ENCODE peak calls at places on chromosome 9, in five cellular contexts. K is neural crest cell, M is substantia nigra, B is T-helper 1 cell, I is kidney tubule cell. U is an unnamed sample.

GRCh38 chr9:124306098-124306735 is 48.5 kb downstream of the NEK6 start:
- DNase-seq in K (no peak), B (no peak), M (no peak), I (peak; percentile 81), U (no peak)

GRCh38 chr9:83514767-83515166 is 23.4 kb downstream of the FRMD3 start:
- DNase-seq in M (no peak), I (no peak), B (no peak), K (no peak), U (no peak)

GRCh38 chr9:136687721-136688223 is 515 bp upstream of the AGPAT2 start:
- DNase-seq in K (no peak), M (no peak), B (no peak), I (no peak), U (no peak)

GRCh38 chr9:109118802-109119438 is 827 bp downstream of the TMEM245 start:
- DNase-seq in B (no peak), K (no peak), I (peak; percentile 43), M (no peak), U (no peak)

GRCh38 chr9:129289131-129289731 is 111.2 kb upstream of the IER5L start:
- DNase-seq in M (no peak), I (no peak), B (no peak), K (no peak), U (no peak)

GRCh38 chr9:14203366-14204056 is 110.4 kb downstream of the NFIB start:
- DNase-seq in B (no peak), K (no peak), M (no peak), I (no peak), U (no peak)

GRCh38 chr9:4596165-4596922 is 65.8 kb upstream of the PLPP6 start:
- DNase-seq in B (peak; percentile 20), M (no peak), I (no peak), K (no peak), U (no peak)

GRCh38 chr9:98523231-98523901 is 185.4 kb downstream of the GABBR2 start:
- DNase-seq in M (no peak), K (no peak), B (no peak), I (peak; percentile 37), U (no peak)

GRCh38 chr9:117796681-117797080 is 92.5 kb downstream of the TLR4 start:
- DNase-seq in K (no peak), B (no peak), M (no peak), I (no peak), U (no peak)

GRCh38 chr9:28365020-28365640 is 791.8 kb upstream of the C9orf72 start:
- DNase-seq in I (peak; percentile 32), B (no peak), M (no peak), K (no peak), U (peak; percentile 35)

GRCh38 chr9:21836437-21837161 is 34.2 kb downstream of the MTAP start:
- DNase-seq in B (no peak), M (no peak), K (no peak), I (peak; percentile 99), U (no peak)

GRCh38 chr9:137638680-137639079 is 19.9 kb downstream of the EHMT1 start:
- DNase-seq in M (no peak), K (no peak), I (no peak), B (no peak), U (no peak)

GRCh38 chr9:79641055-79641454 is 69.3 kb downstream of the TLE4 start:
- DNase-seq in I (no peak), M (no peak), K (no peak), B (no peak), U (no peak)

GRCh38 chr9:86546712-86547111 is 192.5 kb upstream of the TUT7 start:
- DNase-seq in K (no peak), B (no peak), M (no peak), I (no peak), U (no peak)